ENCODE peak calls at places on chromosomes 12 and 14, in seven cellular contexts. D is IMR-90; R is DND-41; N is kidney epithelial cell; V is stimulated activated CD8-positive, alpha-beta memory T cell treated with anti-CD3 and anti-CD28 coated beads, Interleukin-4, amount 100 ng/mL, for 48 hours; F is activated T-helper 1 cell treated with Interleukin-2 at 50 U/mL for 16 hours; Y is mucosa of gallbladder. G is an unnamed sample.

GRCh38 chr14:26935733-26936132 is 337.9 kb upstream of the NOVA1 start:
- DNase-seq in V (no peak), N (no peak), F (no peak), D (no peak), Y (no peak), R (no peak), G (no peak)

GRCh38 chr14:37594238-37594915 is 672 bp downstream of the FOXA1 start:
- DNase-seq in N (peak), D (peak), Y (peak), R (no peak), F (no peak), V (peak), G (peak)

GRCh38 chr12:105166736-105167135 is 59.2 kb downstream of the WASHC4 start:
- DNase-seq in N (no peak), F (no peak), D (peak), Y (no peak), R (no peak), V (no peak), G (no peak)

GRCh38 chr12:24864796-24865125 is 84.1 kb downstream of the BCAT1 start:
- DNase-seq in Y (no peak), V (no peak), R (peak), N (peak), F (no peak), D (peak), G (no peak)

GRCh38 chr14:95683793-95684192 is 2.4 kb upstream of the TCL1B start:
- DNase-seq in D (no peak), F (no peak), V (peak), Y (no peak), R (peak), N (no peak), G (peak)

GRCh38 chr14:94474581-94475031 is 1.4 kb downstream of the SERPINA9 start:
- DNase-seq in N (no peak), V (no peak), R (no peak), Y (no peak), F (no peak), D (peak), G (no peak)

GRCh38 chr12:97426485-97427116 is 36.0 kb upstream of the RMST start:
- DNase-seq in D (no peak), R (no peak), N (no peak), Y (no peak), V (no peak), F (no peak), G (no peak)

GRCh38 chr12:16668198-16668597 is 62.2 kb upstream of the LMO3 start:
- DNase-seq in R (no peak), Y (no peak), F (no peak), N (no peak), V (no peak), D (no peak), G (no peak)

GRCh38 chr12:110693731-110694130 is 4.8 kb upstream of the HVCN1 start:
- DNase-seq in Y (peak), F (no peak), R (no peak), V (no peak), N (no peak), D (no peak), G (no peak)

GRCh38 chr12:54680374-54680773 is 32.2 kb upstream of the DCD start:
- DNase-seq in F (no peak), D (peak), N (no peak), R (peak), V (peak), Y (no peak), G (no peak)

G was measured in NCI-H146.